ENCODE peak calls at places on chromosomes 1 and 21, in four cellular contexts. Q is H1, X is HepG2, P is GM12878. S is an unnamed sample.

GRCh38 chr1:176374967-176375569 is 87.9 kb upstream of the PAPPA2 start:
- DNase-seq in Q (peak; percentile 58), P (no peak), X (peak; percentile 37), S (peak; percentile 76)

GRCh38 chr1:65495137-65495536 is 74.7 kb downstream of the LEPR start:
- DNase-seq in P (no peak), Q (no peak), X (no peak), S (no peak)

GRCh38 chr21:38341546-38342012 is 84.8 kb downstream of the KCNJ15 start:
- DNase-seq in Q (no peak), P (no peak), X (no peak), S (no peak)

GRCh38 chr1:109771712-109772657 is 8.3 kb upstream of the EPS8L3 start:
- DNase-seq in X (peak; percentile 50), P (no peak), Q (no peak), S (no peak)

GRCh38 chr1:183651621-183652020 is 1.5 kb downstream of the APOBEC4 start:
- DNase-seq in Q (no peak), X (no peak), P (no peak), S (no peak)

GRCh38 chr1:245583081-245583480 is 428.3 kb downstream of the KIF26B start:
- DNase-seq in X (no peak), P (no peak), Q (no peak), S (no peak)

GRCh38 chr1:156698995-156699394 is 6.4 kb downstream of the CRABP2 start:
- DNase-seq in P (no peak), X (no peak), Q (no peak), S (no peak)

GRCh38 chr1:225816643-225817538 is 7.0 kb downstream of the EPHX1 start:
- DNase-seq in X (no peak), P (no peak), Q (no peak), S (no peak)

GRCh38 chr1:9721606-9722377 is 70.3 kb downstream of the PIK3CD start:
- DNase-seq in Q (peak; percentile 54), X (peak; percentile 30), P (no peak), S (peak; percentile 82)

GRCh38 chr1:87331319-87332269 is 2.9 kb downstream of the LMO4 start:
- DNase-seq in Q (peak; percentile 77), X (peak; percentile 55), P (no peak), S (peak; percentile 82)

GRCh38 chr1:115454835-115455511 is 116.9 kb upstream of the NGF start:
- DNase-seq in Q (no peak), P (no peak), X (no peak), S (no peak)

GRCh38 chr1:203512830-203513578 is 19.1 kb downstream of the OPTC start:
- DNase-seq in X (peak; percentile 21), Q (no peak), P (no peak), S (peak; percentile 20)

GRCh38 chr1:3213730-3214129 is 144.7 kb downstream of the PRDM16 start:
- DNase-seq in X (no peak), Q (no peak), P (no peak), S (no peak)

GRCh38 chr1:3015269-3015635 is 6.0 kb upstream of the ACTRT2 start:
- DNase-seq in P (no peak), X (no peak), Q (no peak), S (no peak)

DNA sequence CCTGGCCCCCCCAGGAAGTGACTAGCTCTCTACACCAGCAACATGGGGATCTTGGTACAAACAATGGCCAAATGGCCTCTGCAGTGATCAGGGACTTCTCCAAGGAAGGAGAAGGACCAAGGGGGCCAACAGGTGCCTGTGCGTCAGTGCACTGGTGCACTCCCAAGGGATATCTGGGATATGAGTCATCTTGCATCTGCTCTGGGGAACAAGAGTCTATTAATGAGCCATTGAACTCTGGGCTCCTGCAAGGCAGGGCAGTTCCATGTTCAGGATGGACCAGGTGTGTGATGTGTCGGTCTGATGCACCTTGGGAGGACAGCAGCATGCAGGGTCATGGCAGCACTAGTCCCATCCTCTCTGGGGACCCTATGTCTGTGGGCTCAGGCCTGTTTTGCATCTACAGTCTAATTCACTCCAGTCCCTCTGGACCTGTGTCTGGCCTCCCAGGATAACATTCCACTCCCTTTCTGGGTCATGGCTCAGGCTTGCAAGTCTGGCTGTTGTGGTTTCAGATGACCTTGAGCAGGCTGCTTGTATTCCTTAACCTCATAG is 125.3 kb downstream of the TRABD2B start:
- DNase-seq in P (no peak), Q (no peak), X (peak; percentile 63), S (no peak)
- TF ChIP-seq HDAC6 in P (no peak), Q (no peak), X (no peak), S (no peak)

DNA sequence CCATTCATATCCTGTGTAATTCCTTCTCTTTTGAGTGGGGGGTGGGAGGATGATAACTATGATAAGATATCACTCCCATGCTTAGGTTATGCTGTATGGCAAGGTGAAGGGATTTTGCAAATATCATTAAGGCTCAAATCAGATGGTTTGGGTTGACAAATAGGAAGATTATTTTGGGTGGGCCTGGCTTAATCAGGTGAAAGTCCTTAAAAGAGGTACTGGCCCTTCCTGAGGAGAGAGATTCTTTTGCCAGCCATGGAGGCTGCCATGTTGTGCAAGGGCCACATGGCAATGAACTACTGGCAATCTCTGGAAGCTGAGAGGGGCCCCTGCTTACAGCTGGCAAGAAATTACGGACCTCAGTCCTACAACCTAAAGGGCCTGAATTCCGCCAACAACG is 174.6 kb upstream of the FOXD3 start:
- DNase-seq in Q (no peak), P (no peak), X (no peak), S (no peak)
- TF ChIP-seq HDAC6 in Q (no peak), P (no peak), X (no peak), S (no peak)

GRCh38 chr1:197265168-197265567 is 2.9 kb upstream of the CRB1 start:
- DNase-seq in X (no peak), Q (no peak), P (no peak), S (no peak)
- TF ChIP-seq HDAC6 in X (no peak), Q (no peak), P (no peak), S (no peak)

DNA sequence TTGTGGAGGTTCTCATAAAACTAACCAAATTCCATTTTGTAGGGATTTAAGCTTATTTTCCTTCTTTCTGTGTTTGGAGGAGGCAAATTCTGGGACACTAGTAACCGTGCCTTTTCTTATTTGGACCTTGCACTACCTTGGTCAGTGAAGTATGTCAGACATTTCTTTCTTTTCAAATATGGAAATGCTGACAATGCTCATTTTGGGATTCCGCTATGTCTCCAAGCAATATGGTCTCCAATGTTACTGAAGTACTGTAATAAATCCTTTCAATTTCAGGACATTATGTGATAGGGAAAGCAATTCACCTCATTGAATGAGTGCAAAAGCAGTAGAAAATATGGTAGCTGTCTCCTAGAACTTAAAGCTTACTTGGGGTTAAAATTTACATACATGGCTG is 372.3 kb downstream of the HLX start:
- DNase-seq in Q (no peak), X (no peak), P (no peak), S (no peak)
- TF ChIP-seq HDAC6 in Q (no peak), X (no peak), P (no peak), S (no peak)

S was measured in K562.